ENCODE peak calls at places on chromosome 14, in four cellular contexts. O, J, K and P are unnamed samples.

GRCh38 chr14:24883571-24883970 is 166.4 kb downstream of the STXBP6 start:
- DNase-seq in O (no peak), J (no peak), K (no peak), P (peak; percentile 48)

GRCh38 chr14:89498836-89499235 is 81.8 kb upstream of the FOXN3 start:
- DNase-seq in O (no peak), J (no peak), K (no peak), P (no peak)

GRCh38 chr14:92846162-92846897 is 52.2 kb downstream of the GOLGA5 start:
- DNase-seq in O (no peak), J (no peak), K (no peak), P (peak; percentile 25)

GRCh38 chr14:61528591-61529021 is 166.7 kb upstream of the HIF1A start:
- DNase-seq in O (no peak), J (no peak), K (no peak), P (peak; percentile 90)

GRCh38 chr14:22852940-22853767 is 16.8 kb downstream of the MMP14 start:
- DNase-seq in O (peak; percentile 92), J (peak; percentile 89), K (peak; percentile 84), P (no peak)

GRCh38 chr14:69170848-69171247 is 17.9 kb upstream of the DCAF5 start:
- DNase-seq in O (no peak), J (no peak), K (no peak), P (no peak)

GRCh38 chr14:102474934-102475333 is 34.6 kb downstream of the ANKRD9 start:
- DNase-seq in O (no peak), J (no peak), K (no peak), P (no peak)

GRCh38 chr14:101478096-101478495 is 83.2 kb upstream of the DIO3 start:
- DNase-seq in O (no peak), J (no peak), K (no peak), P (no peak)

GRCh38 chr14:68656452-68656851 is 136.4 kb downstream of the ZFP36L1 start:
- DNase-seq in O (no peak), J (no peak), K (no peak), P (no peak)

GRCh38 chr14:81315344-81315743 is 84.8 kb downstream of the STON2 start:
- DNase-seq in O (no peak), J (peak; percentile 97), K (no peak), P (no peak)

GRCh38 chr14:85248881-85249635 is 280.9 kb upstream of the FLRT2 start:
- DNase-seq in O (no peak), J (peak; percentile 45), K (no peak), P (no peak)

GRCh38 chr14:72291908-72292688 is 359.9 kb downstream of the RGS6 start:
- DNase-seq in O (no peak), J (peak; percentile 61), K (no peak), P (peak; percentile 8)

GRCh38 chr14:62667515-62667914 is 377.7 kb downstream of the KCNH5 start:
- DNase-seq in O (no peak), J (no peak), K (no peak), P (no peak)

GRCh38 chr14:73188501-73188903 is 48.8 kb upstream of the PAPLN start:
- DNase-seq in O (no peak), J (no peak), K (no peak), P (peak; percentile 47)

GRCh38 chr14:97707603-97708002 is 910.4 kb downstream of the VRK1 start:
- DNase-seq in O (no peak), J (no peak), K (no peak), P (no peak)

GRCh38 chr14:100137173-100137572 is 22.3 kb downstream of the DEGS2 start:
- DNase-seq in O (no peak), J (no peak), K (no peak), P (no peak)

GRCh38 chr14:86481105-86481504 is 951.2 kb downstream of the FLRT2 start:
- DNase-seq in O (no peak), J (peak; percentile 72), K (no peak), P (no peak)

GRCh38 chr14:94349276-94349675 is 26.1 kb upstream of the SERPINA6 start:
- DNase-seq in O (no peak), J (no peak), K (no peak), P (no peak)

GRCh38 chr14:96058606-96059200 is 19.5 kb downstream of the C14orf132 start:
- DNase-seq in O (no peak), J (no peak), K (no peak), P (no peak)

GRCh38 chr14:89617471-89618291 is 200.6 kb upstream of the FOXN3 start:
- DNase-seq in O (peak; percentile 20), J (peak; percentile 79), K (no peak), P (no peak)

GRCh38 chr14:59727073-59727661 is 143.4 kb downstream of the RTN1 start:
- DNase-seq in O (no peak), J (no peak), K (no peak), P (no peak)

GRCh38 chr14:60302663-60303062 is 53.6 kb downstream of the PPM1A start:
- DNase-seq in O (no peak), J (peak; percentile 29), K (no peak), P (no peak)

GRCh38 chr14:40164083-40164482 is 731.9 kb upstream of the FBXO33 start:
- DNase-seq in O (no peak), J (no peak), K (no peak), P (no peak)

GRCh38 chr14:44112774-44113460 is 394.2 kb downstream of the FSCB start:
- DNase-seq in O (no peak), J (no peak), K (no peak), P (no peak)

GRCh38 chr14:49915085-49915484 is 22.2 kb downstream of the ARF6 start:
- DNase-seq in O (no peak), J (no peak), K (no peak), P (no peak)

GRCh38 chr14:92931681-92932447 is 8.9 kb downstream of the CHGA start:
- DNase-seq in O (no peak), J (no peak), K (no peak), P (no peak)

GRCh38 chr14:24196071-24197061 is 1.1 kb upstream of the TM9SF1 start:
- DNase-seq in O (no peak), J (peak; percentile 21), K (no peak), P (no peak)

GRCh38 chr14:93962701-93963601 is 13.4 kb downstream of the ASB2 start:
- DNase-seq in O (no peak), J (no peak), K (no peak), P (no peak)

GRCh38 chr14:89681086-89682018 is 264.3 kb upstream of the FOXN3 start:
- DNase-seq in O (no peak), J (no peak), K (no peak), P (no peak)

GRCh38 chr14:102164241-102164641 is 24.5 kb downstream of the WDR20 start:
- DNase-seq in O (no peak), J (no peak), K (no peak), P (no peak)

GRCh38 chr14:94031880-94032279 is 5.7 kb downstream of the OTUB2 start:
- DNase-seq in O (no peak), J (no peak), K (no peak), P (no peak)

GRCh38 chr14:53955671-53956426 is 776 bp downstream of the BMP4 start:
- DNase-seq in O (no peak), J (peak; percentile 71), K (no peak), P (no peak)
- H3K4me3 ChIP-seq in O (peak overlapping the region; percentile 37), J (peak overlapping the region; percentile 91), K (peak overlapping the region; percentile 79), P (no peak overlapping the region)

DNA sequence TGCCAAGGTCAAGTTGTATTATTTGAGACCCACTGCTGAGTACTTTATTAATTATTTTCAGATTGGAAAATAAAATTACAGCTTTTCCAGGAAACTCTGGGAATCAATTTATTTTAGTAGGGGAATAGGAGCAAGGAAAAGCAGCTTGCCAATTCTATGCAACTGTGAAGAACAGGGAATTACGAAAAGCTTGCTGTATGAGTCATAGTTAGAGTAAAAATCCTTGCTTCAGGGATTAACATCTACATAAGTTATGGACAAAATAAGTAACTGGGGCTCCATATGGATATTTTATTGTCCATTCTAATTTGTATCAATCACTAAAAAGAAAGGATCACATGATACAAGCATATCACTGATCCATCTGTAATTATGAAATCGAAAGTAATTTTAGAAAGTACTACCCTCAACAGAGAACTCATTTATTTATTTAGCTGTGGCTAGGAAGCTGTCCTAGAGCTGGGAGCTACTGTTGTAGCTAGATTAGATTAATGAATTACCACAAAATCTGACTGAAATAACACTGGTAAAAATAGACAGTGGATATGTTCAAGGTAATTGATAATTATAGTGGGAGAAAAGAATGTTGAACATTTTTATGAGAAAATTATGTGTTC is 303.5 kb upstream of the NPAS3 start:
- DNase-seq in O (no peak), J (peak; percentile 4), K (no peak), P (no peak)
- H3K4me3 ChIP-seq in O (no peak overlapping the region), J (no peak overlapping the region), K (peak overlapping the region; percentile 37), P (no peak overlapping the region)

DNA sequence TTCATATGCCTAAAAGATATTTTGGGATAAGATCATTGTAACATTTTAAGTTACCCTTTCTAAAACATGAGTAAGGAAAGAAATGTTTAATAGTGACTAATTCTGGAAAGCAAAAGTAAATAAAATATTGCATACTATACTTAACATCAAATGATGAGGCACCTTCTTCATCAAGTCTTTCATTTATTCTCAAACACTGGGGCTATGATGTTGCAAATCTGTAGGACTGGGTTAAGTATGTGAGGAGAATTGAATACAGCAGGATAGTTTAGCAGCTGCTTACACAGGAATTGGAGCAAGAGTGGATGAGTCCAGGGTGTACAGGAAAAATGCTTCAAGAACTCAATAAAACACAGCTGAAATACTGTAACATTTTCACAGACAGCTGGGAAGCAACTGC is 97.1 kb upstream of the DACT1 start:
- DNase-seq in O (no peak), J (no peak), K (no peak), P (peak; percentile 12)
- H3K4me3 ChIP-seq in O (no peak overlapping the region), J (no peak overlapping the region), K (no peak overlapping the region), P (no peak overlapping the region)

GRCh38 chr14:28767851-28768548 is 1.4 kb downstream of the FOXG1 start:
- DNase-seq in O (no peak), J (peak; percentile 92), K (no peak), P (no peak)
- H3K4me3 ChIP-seq in O (no peak overlapping the region), J (no peak overlapping the region), K (no peak overlapping the region), P (peak overlapping the region; percentile 52)

GRCh38 chr14:103532216-103533136 is 3.5 kb downstream of the TRMT61A start:
- DNase-seq in O (no peak), J (no peak), K (no peak), P (no peak)

GRCh38 chr14:103533137-103533998 is 4.4 kb downstream of the TRMT61A start:
- DNase-seq in O (no peak), J (no peak), K (no peak), P (no peak)

GRCh38 chr14:103534576-103535061 is 5.6 kb downstream of the TRMT61A start:
- DNase-seq in O (no peak), J (no peak), K (no peak), P (no peak)

GRCh38 chr14:103535081-103535890 is 6.3 kb downstream of the TRMT61A start:
- DNase-seq in O (no peak), J (no peak), K (no peak), P (no peak)

DNA sequence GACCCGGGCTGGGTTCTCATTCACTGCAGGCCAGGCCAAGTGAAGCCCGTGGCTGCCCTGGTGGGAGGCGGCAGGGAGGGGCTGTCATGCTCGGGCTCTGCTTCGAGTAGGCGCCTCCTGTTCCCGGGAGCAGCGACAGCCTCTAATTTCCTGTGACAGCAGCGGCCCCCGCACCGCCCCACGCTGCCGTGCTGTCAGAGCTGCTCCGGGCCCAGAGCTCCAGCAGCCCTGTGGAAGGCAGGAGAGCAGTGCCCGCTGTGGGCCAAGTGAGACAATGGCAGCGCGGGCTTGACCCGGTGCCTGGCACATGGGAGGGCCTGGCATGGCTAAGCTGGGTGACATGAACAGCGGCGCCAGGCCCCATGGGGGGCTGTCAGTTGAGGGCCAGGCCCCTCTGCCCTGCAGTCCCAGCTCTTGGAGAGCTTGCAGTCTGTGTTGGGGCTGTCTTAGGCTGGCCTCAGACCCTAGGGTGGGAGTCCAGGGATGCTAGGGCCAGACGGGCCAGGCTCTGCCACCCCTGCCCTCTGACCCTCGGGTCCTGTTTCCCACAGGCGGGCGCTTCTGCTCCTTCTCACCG is 5.1 kb downstream of the TRMT61A start:
- DNase-seq in O (no peak), J (no peak), K (no peak), P (no peak)
- H3K4me3 ChIP-seq in O (no peak overlapping the region), J (no peak overlapping the region), K (no peak overlapping the region), P (no peak overlapping the region)

GRCh38 chr14:56817396-56817921 is 7.2 kb upstream of the OTX2 start:
- DNase-seq in O (no peak), J (no peak), K (no peak), P (no peak)
- H3K4me3 ChIP-seq in O (no peak overlapping the region), J (no peak overlapping the region), K (no peak overlapping the region), P (no peak overlapping the region)